ENCODE peak calls at places on chromosomes 2 and 18, in eight cellular contexts. N is stomach, O is vagina, L is HL-60, S is breast epithelium, X is transverse colon, H is spleen, D is prostate gland. B is an unnamed sample.

GRCh38 chr2:7525746-7526145 is 608.5 kb downstream of the RNF144A start:
- DNase-seq in N (no peak), O (no peak), L (no peak), S (no peak), X (no peak), H (no peak), D (no peak), B (no peak)

GRCh38 chr2:230008708-230009066 is 60.0 kb downstream of the SLC16A14 start:
- DNase-seq in N (no peak), O (no peak), L (no peak), S (no peak), X (no peak), H (no peak), D (no peak), B (no peak)

GRCh38 chr18:70289351-70290330 is 796 bp downstream of the SOCS6 start:
- DNase-seq in N (peak; percentile 42), O (no peak), L (peak; percentile 33), S (no peak), X (peak; percentile 49), H (no peak), D (peak; percentile 11), B (no peak)

GRCh38 chr2:177338177-177338721 is 54.3 kb upstream of the AGPS start:
- DNase-seq in N (no peak), O (no peak), L (no peak), S (no peak), X (no peak), H (no peak), D (no peak), B (no peak)

GRCh38 chr2:221255862-221256261 is 316.2 kb downstream of the EPHA4 start:
- DNase-seq in N (no peak), O (no peak), L (no peak), S (no peak), X (no peak), H (no peak), D (no peak), B (no peak)

GRCh38 chr2:974454-974853 is 23.8 kb downstream of the SNTG2 start:
- DNase-seq in N (no peak), O (no peak), L (no peak), S (no peak), X (no peak), H (no peak), D (no peak), B (no peak)

GRCh38 chr18:49650426-49650891 is 88.6 kb downstream of the LIPG start:
- DNase-seq in N (peak; percentile 14), O (no peak), L (no peak), S (no peak), X (no peak), H (peak; percentile 29), D (no peak), B (no peak)

GRCh38 chr2:66577331-66578041 is 142.6 kb downstream of the MEIS1 start:
- DNase-seq in N (no peak), O (no peak), L (no peak), S (no peak), X (no peak), H (no peak), D (no peak), B (no peak)

GRCh38 chr18:215448-216010 is 52.3 kb downstream of the THOC1 start:
- DNase-seq in N (no peak), O (no peak), L (no peak), S (no peak), X (no peak), H (no peak), D (no peak), B (no peak)

GRCh38 chr2:65435625-65436168 is 3.3 kb upstream of the SPRED2 start:
- DNase-seq in N (peak; percentile 84), O (no peak), L (peak; percentile 76), S (peak; percentile 83), X (peak; percentile 85), H (peak; percentile 91), D (peak; percentile 86), B (peak; percentile 96)

GRCh38 chr2:19488009-19488691 is 129.7 kb upstream of the OSR1 start:
- DNase-seq in N (no peak), O (no peak), L (peak; percentile 16), S (no peak), X (no peak), H (no peak), D (no peak), B (no peak)

GRCh38 chr2:20231632-20232031 is 6.7 kb upstream of the SDC1 start:
- DNase-seq in N (peak; percentile 87), O (peak; percentile 96), L (no peak), S (peak; percentile 92), X (peak; percentile 90), H (no peak), D (peak; percentile 70), B (no peak)

GRCh38 chr18:49565656-49566055 is 3.8 kb downstream of the LIPG start:
- DNase-seq in N (peak; percentile 82), O (no peak), L (no peak), S (no peak), X (peak; percentile 21), H (no peak), D (peak; percentile 51), B (no peak)

GRCh38 chr18:23353459-23353858 is 99.6 kb upstream of the RIOK3 start:
- DNase-seq in N (no peak), O (no peak), L (no peak), S (no peak), X (no peak), H (no peak), D (no peak), B (no peak)

GRCh38 chr2:38076250-38076709 is 329 bp upstream of the CYP1B1 start:
- DNase-seq in N (peak; percentile 54), O (no peak), L (peak; percentile 91), S (peak; percentile 75), X (peak; percentile 64), H (peak; percentile 88), D (peak; percentile 75), B (no peak)

GRCh38 chr2:104977958-104978357 is 59.9 kb upstream of the MRPS9 start:
- DNase-seq in N (no peak), O (no peak), L (no peak), S (no peak), X (no peak), H (no peak), D (no peak), B (no peak)

GRCh38 chr2:96106991-96107882 is 9.1 kb downstream of the ADRA2B start:
- DNase-seq in N (no peak), O (no peak), L (no peak), S (no peak), X (no peak), H (peak; percentile 58), D (no peak), B (no peak)

GRCh38 chr18:3585656-3586509 is 135.9 kb downstream of the TGIF1 start:
- DNase-seq in N (peak; percentile 88), O (no peak), L (peak; percentile 90), S (peak; percentile 65), X (peak; percentile 90), H (peak; percentile 91), D (peak; percentile 77), B (peak; percentile 64)

GRCh38 chr2:174026122-174026845 is 61.1 kb upstream of the SP3 start:
- DNase-seq in N (no peak), O (no peak), L (no peak), S (no peak), X (no peak), H (no peak), D (no peak), B (no peak)

GRCh38 chr2:235047171-235048160 is 95.6 kb downstream of the SH3BP4 start:
- DNase-seq in N (no peak), O (no peak), L (no peak), S (no peak), X (no peak), H (peak; percentile 72), D (no peak), B (no peak)
- H3K27ac ChIP-seq in N (peak overlapping the region; percentile 86), O (no peak overlapping the region), L (no peak overlapping the region), S (no peak overlapping the region), X (no peak overlapping the region), H (no peak overlapping the region), D (peak overlapping the region; percentile 57), B (no peak overlapping the region)

GRCh38 chr18:35264409-35264808 is 23.6 kb downstream of the ZNF397 start:
- DNase-seq in N (no peak), O (no peak), L (no peak), S (no peak), X (no peak), H (no peak), D (no peak), B (no peak)

GRCh38 chr18:35268811-35269210 is 21.2 kb downstream of the ZSCAN30 start:
- DNase-seq in N (no peak), O (no peak), L (peak; percentile 75), S (no peak), X (no peak), H (no peak), D (no peak), B (no peak)

GRCh38 chr18:35271656-35272055 is 18.4 kb downstream of the ZSCAN30 start:
- DNase-seq in N (no peak), O (no peak), L (no peak), S (no peak), X (no peak), H (no peak), D (no peak), B (no peak)

GRCh38 chr18:35267809-35268208 is 22.2 kb downstream of the ZSCAN30 start:
- DNase-seq in N (no peak), O (no peak), L (no peak), S (no peak), X (peak; percentile 26), H (peak; percentile 83), D (no peak), B (no peak)

GRCh38 chr18:35267161-35267651 is 22.8 kb downstream of the ZSCAN30 start:
- DNase-seq in N (peak; percentile 80), O (no peak), L (no peak), S (peak; percentile 67), X (peak; percentile 80), H (peak; percentile 93), D (peak; percentile 53), B (peak; percentile 94)
- TF ChIP-seq POLR2AphosphoS5 in N (peak; percentile 35), O (peak; percentile 76), L (no peak), S (peak; percentile 57), X (no peak), H (peak; percentile 78), D (peak; percentile 64), B (peak; percentile 77)

GRCh38 chr2:224059178-224059577 is 20.1 kb upstream of the SERPINE2 start:
- DNase-seq in N (no peak), O (no peak), L (no peak), S (no peak), X (no peak), H (no peak), D (no peak), B (no peak)
- H3K27ac ChIP-seq in N (no peak overlapping the region), O (no peak overlapping the region), L (no peak overlapping the region), S (no peak overlapping the region), X (no peak overlapping the region), H (no peak overlapping the region), D (no peak overlapping the region), B (no peak overlapping the region)

GRCh38 chr2:196148736-196149135 is 22.6 kb downstream of the STK17B start:
- DNase-seq in N (no peak), O (no peak), L (no peak), S (no peak), X (no peak), H (no peak), D (no peak), B (no peak)

GRCh38 chr2:196155597-196155996 is 15.8 kb downstream of the STK17B start:
- DNase-seq in N (no peak), O (no peak), L (no peak), S (no peak), X (no peak), H (no peak), D (no peak), B (no peak)

GRCh38 chr2:196149926-196150325 is 21.5 kb downstream of the STK17B start:
- DNase-seq in N (no peak), O (no peak), L (peak; percentile 50), S (no peak), X (no peak), H (no peak), D (no peak), B (no peak)

GRCh38 chr2:196159223-196159892 is 12.0 kb downstream of the STK17B start:
- DNase-seq in N (no peak), O (no peak), L (no peak), S (no peak), X (no peak), H (no peak), D (no peak), B (no peak)

GRCh38 chr2:196153480-196153879 is 17.9 kb downstream of the STK17B start:
- DNase-seq in N (no peak), O (no peak), L (no peak), S (no peak), X (no peak), H (no peak), D (no peak), B (no peak)
- TF ChIP-seq POLR2AphosphoS5 in N (no peak), O (no peak), L (no peak), S (no peak), X (no peak), H (no peak), D (no peak), B (no peak)

B was measured in esophagus muscularis mucosa.